ENCODE peak calls at places on chromosomes 16 and 17, in four cellular contexts. Q, D, E and T are unnamed samples.

GRCh38 chr16:59339871-59340270 is 605.8 kb upstream of the GOT2 start:
- DNase-seq in Q (no peak), E (no peak), D (no peak), T (no peak)

GRCh38 chr17:45149037-45149668 is 878 bp downstream of the HEXIM1 start:
- DNase-seq in E (peak; percentile 74), D (peak; percentile 87), Q (peak; percentile 86), T (no peak)

GRCh38 chr16:71919033-71919432 is 23.7 kb downstream of the IST1 start:
- DNase-seq in Q (no peak), E (no peak), D (no peak), T (no peak)

GRCh38 chr17:79955961-79956735 is 79.5 kb downstream of the TBC1D16 start:
- DNase-seq in D (no peak), Q (no peak), E (no peak), T (no peak)

GRCh38 chr17:12928736-12929135 is 89.1 kb downstream of the ELAC2 start:
- DNase-seq in D (no peak), Q (no peak), E (peak; percentile 33), T (no peak)

GRCh38 chr16:278863-279366 is 1.5 kb upstream of the ARHGDIG start:
- DNase-seq in Q (no peak), E (peak; percentile 51), D (peak; percentile 50), T (no peak)

GRCh38 chr17:76674600-76674999 is 31.0 kb upstream of the ST6GALNAC1 start:
- DNase-seq in D (no peak), E (no peak), Q (no peak), T (no peak)

GRCh38 chr16:351804-352520 is 561 bp downstream of the AXIN1 start:
- DNase-seq in Q (no peak), D (no peak), E (no peak), T (no peak)

GRCh38 chr16:15879255-15879804 is 9.1 kb downstream of the CEP20 start:
- DNase-seq in E (peak; percentile 91), Q (no peak), D (peak; percentile 82), T (peak; percentile 78)

GRCh38 chr16:83054302-83054701 is 427.5 kb downstream of the CDH13 start:
- DNase-seq in Q (no peak), D (no peak), E (no peak), T (no peak)

GRCh38 chr17:74992223-74992622 is 4.8 kb downstream of the CDR2L start:
- DNase-seq in Q (no peak), D (no peak), E (no peak), T (no peak)

GRCh38 chr17:50621562-50621961 is 13.1 kb upstream of the ABCC3 start:
- DNase-seq in Q (no peak), D (peak; percentile 33), E (peak; percentile 29), T (no peak)

GRCh38 chr17:58759522-58759921 is 3.9 kb downstream of the PPM1E start:
- DNase-seq in E (no peak), D (no peak), Q (no peak), T (no peak)

GRCh38 chr16:69031877-69032301 is 73.6 kb upstream of the HAS3 start:
- DNase-seq in E (no peak), D (no peak), Q (no peak), T (no peak)

GRCh38 chr16:84785843-84786538 is 33.8 kb upstream of the CRISPLD2 start:
- DNase-seq in D (peak; percentile 94), E (peak; percentile 72), Q (no peak), T (no peak)

GRCh38 chr17:81551458-81552243 is 502 bp downstream of the FAAP100 start:
- DNase-seq in E (no peak), D (no peak), Q (no peak), T (no peak)

GRCh38 chr16:17556276-17557052 is 85.7 kb upstream of the XYLT1 start:
- DNase-seq in D (peak; percentile 3), E (peak; percentile 63), Q (no peak), T (no peak)

GRCh38 chr16:31440511-31441184 is 1.9 kb downstream of the ZNF843 start:
- DNase-seq in E (no peak), D (peak; percentile 27), Q (no peak), T (no peak)

GRCh38 chr16:31438414-31438813 is 4.2 kb downstream of the ZNF843 start:
- DNase-seq in D (no peak), Q (no peak), E (no peak), T (no peak)

GRCh38 chr16:31436221-31437045 is 6.2 kb downstream of the ZNF843 start:
- DNase-seq in Q (no peak), E (no peak), D (no peak), T (no peak)

GRCh38 chr16:31439519-31439918 is 3.1 kb downstream of the ZNF843 start:
- DNase-seq in D (no peak), E (no peak), Q (no peak), T (no peak)

GRCh38 chr16:31441956-31442355 is 633 bp downstream of the ZNF843 start:
- DNase-seq in Q (no peak), E (no peak), D (no peak), T (no peak)
- H3K4me3 ChIP-seq in Q (peak overlapping the region; percentile 81), E (peak overlapping the region; percentile 82), D (peak overlapping the region; percentile 42), T (peak overlapping the region; percentile 77)

DNA sequence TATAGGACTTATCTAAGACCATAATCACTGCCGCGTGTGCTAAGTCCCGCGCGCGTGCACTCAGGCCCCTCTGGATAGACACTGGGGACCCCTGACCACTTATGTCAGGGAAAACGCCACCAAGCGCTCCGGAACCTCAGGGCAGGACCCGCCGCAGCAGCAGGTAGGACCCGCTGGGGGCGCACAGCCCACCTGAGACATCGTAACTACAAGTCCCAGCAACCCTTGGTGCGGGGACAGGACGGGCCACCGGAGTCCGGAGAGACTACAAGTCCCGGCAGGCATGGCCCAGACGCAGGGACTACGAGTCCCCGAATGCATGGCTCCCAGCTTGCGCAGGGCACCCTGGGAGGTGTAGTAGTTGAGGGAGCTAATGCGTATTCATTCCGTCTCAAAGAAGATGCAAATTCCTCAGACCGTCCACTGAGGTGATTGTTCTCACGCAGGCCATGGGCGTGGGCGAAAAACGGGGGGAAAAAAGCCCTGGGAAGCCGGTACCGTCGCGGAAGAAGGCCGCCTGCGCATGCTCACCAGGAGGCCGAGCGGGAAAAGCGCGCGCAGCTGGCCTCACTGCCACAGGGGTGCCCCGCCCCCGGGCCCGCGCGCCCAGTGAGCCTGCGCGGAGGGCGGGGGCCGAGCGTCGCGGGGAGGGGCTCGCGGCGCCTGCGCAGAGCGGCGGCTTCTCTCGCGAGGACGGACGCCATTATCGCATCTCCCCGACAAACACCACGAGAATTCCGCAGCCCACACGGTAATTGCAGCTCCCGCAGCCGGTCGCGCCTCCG is at the start of gene BANP:
- DNase-seq in D (peak; percentile 99), Q (peak; percentile 99), E (peak; percentile 99), T (peak; percentile 96)
- TF ChIP-seq CTCF in D (peak; percentile 36), Q (peak; percentile 15), E (no peak), T (peak; percentile 37)

GRCh38 chr17:48970224-48970623 is 1.8 kb upstream of the GIP start:
- DNase-seq in D (peak; percentile 72), E (peak; percentile 15), Q (no peak), T (no peak)
- H3K27me3 ChIP-seq in D (no peaks in the 10 kb centered on the region), E (no peaks in the 10 kb centered on the region), Q (no peaks in the 10 kb centered on the region), T (no peaks in the 10 kb centered on the region)

GRCh38 chr17:27631409-27631755 is 394 bp downstream of the LGALS9 start:
- DNase-seq in Q (no peak), D (no peak), E (no peak), T (no peak)

GRCh38 chr17:27631897-27632725 is 1.1 kb downstream of the LGALS9 start:
- DNase-seq in Q (no peak), D (no peak), E (no peak), T (no peak)

GRCh38 chr17:27628376-27628775 is 2.6 kb upstream of the LGALS9 start:
- DNase-seq in D (no peak), Q (no peak), E (no peak), T (no peak)

GRCh38 chr17:27633312-27634025 is 2.5 kb downstream of the LGALS9 start:
- DNase-seq in D (peak; percentile 17), Q (no peak), E (no peak), T (no peak)

GRCh38 chr17:27630607-27631408 is at the start of gene LGALS9:
- DNase-seq in E (peak; percentile 56), D (peak; percentile 27), Q (peak; percentile 62), T (no peak)
- H3K4me3 ChIP-seq in E (no peak within 1 kb of the TSS), D (no peak within 1 kb of the TSS), Q (peak within 1 kb of the TSS; percentile 62), T (no peak within 1 kb of the TSS)